ENCODE peak calls at places on chromosomes 4 and X, in eight cellular contexts. One of them, this sample, is unnamed.

GRCh38 chr4:107468812-107469211 is 251.2 kb downstream of the PAPSS1 start:
- DNase-seq in SK-N-SH: no peak
- DNase-seq in spleen: no peak
- DNase-seq in vagina: no peak
- DNase-seq in stomach: no peak
- DNase-seq in K562: no peak
- DNase-seq in upper lobe of left lung: peak; percentile 40
- DNase-seq in HCT116: no peak
- DNase-seq in this sample: no peak

GRCh38 chr4:11799182-11799581 is 370.5 kb upstream of the HS3ST1 start:
- DNase-seq in upper lobe of left lung: no peak
- DNase-seq in stomach: peak; percentile 27
- DNase-seq in vagina: no peak
- DNase-seq in spleen: no peak
- DNase-seq in HCT116: no peak
- DNase-seq in K562: no peak
- DNase-seq in SK-N-SH: no peak
- DNase-seq in this sample: no peak

GRCh38 chr4:73257995-73258667 is 467 bp downstream of the ANKRD17 start:
- DNase-seq in spleen: no peak
- DNase-seq in K562: peak; percentile 58
- DNase-seq in vagina: no peak
- DNase-seq in SK-N-SH: peak; percentile 57
- DNase-seq in upper lobe of left lung: peak; percentile 26
- DNase-seq in HCT116: no peak
- DNase-seq in stomach: no peak
- DNase-seq in this sample: no peak

GRCh38 chr4:109301691-109302365 is 630 bp downstream of the COL25A1 start:
- DNase-seq in upper lobe of left lung: no peak
- DNase-seq in HCT116: no peak
- DNase-seq in spleen: no peak
- DNase-seq in SK-N-SH: peak; percentile 26
- DNase-seq in vagina: no peak
- DNase-seq in K562: no peak
- DNase-seq in stomach: no peak
- DNase-seq in this sample: no peak

GRCh38 chr4:153809307-153809706 is 20.4 kb upstream of the SFRP2 start:
- DNase-seq in SK-N-SH: no peak
- DNase-seq in stomach: no peak
- DNase-seq in vagina: no peak
- DNase-seq in spleen: no peak
- DNase-seq in HCT116: no peak
- DNase-seq in K562: no peak
- DNase-seq in upper lobe of left lung: no peak
- DNase-seq in this sample: no peak

GRCh38 chrX:152861116-152861515 is 30.3 kb downstream of the NSDHL start:
- DNase-seq in HCT116: no peak
- DNase-seq in SK-N-SH: no peak
- DNase-seq in stomach: no peak
- DNase-seq in vagina: no peak
- DNase-seq in upper lobe of left lung: no peak
- DNase-seq in K562: no peak
- DNase-seq in spleen: no peak
- DNase-seq in this sample: no peak

GRCh38 chrX:19334945-19335626 is 8.6 kb upstream of the PDHA1 start:
- DNase-seq in vagina: peak; percentile 61
- DNase-seq in stomach: no peak
- DNase-seq in HCT116: peak; percentile 40
- DNase-seq in upper lobe of left lung: no peak
- DNase-seq in spleen: no peak
- DNase-seq in K562: peak; percentile 52
- DNase-seq in SK-N-SH: no peak
- DNase-seq in this sample: peak; percentile 24

GRCh38 chr4:108043536-108043935 is 53.8 kb downstream of the HADH start:
- DNase-seq in SK-N-SH: peak; percentile 32
- DNase-seq in K562: no peak
- DNase-seq in stomach: no peak
- DNase-seq in vagina: no peak
- DNase-seq in spleen: no peak
- DNase-seq in upper lobe of left lung: no peak
- DNase-seq in HCT116: no peak
- DNase-seq in this sample: no peak

GRCh38 chrX:79524642-79525041 is 157.5 kb upstream of the ITM2A start:
- DNase-seq in upper lobe of left lung: no peak
- DNase-seq in HCT116: no peak
- DNase-seq in vagina: no peak
- DNase-seq in SK-N-SH: no peak
- DNase-seq in spleen: no peak
- DNase-seq in K562: no peak
- DNase-seq in stomach: no peak
- DNase-seq in this sample: no peak

GRCh38 chr4:105440890-105441289 is 33.0 kb downstream of the PPA2 start:
- DNase-seq in SK-N-SH: no peak
- DNase-seq in HCT116: no peak
- DNase-seq in spleen: no peak
- DNase-seq in K562: no peak
- DNase-seq in vagina: no peak
- DNase-seq in upper lobe of left lung: no peak
- DNase-seq in stomach: no peak
- DNase-seq in this sample: no peak

GRCh38 chrX:153494541-153495361 is at the start of gene BGN:
- DNase-seq in HCT116: no peak
- DNase-seq in vagina: no peak
- DNase-seq in stomach: no peak
- DNase-seq in upper lobe of left lung: no peak
- DNase-seq in K562: peak; percentile 48
- DNase-seq in spleen: no peak
- DNase-seq in SK-N-SH: peak; percentile 68
- DNase-seq in this sample: no peak

GRCh38 chrX:63506320-63506719 is 155.2 kb upstream of the SPIN4 start:
- DNase-seq in stomach: no peak
- DNase-seq in K562: no peak
- DNase-seq in vagina: no peak
- DNase-seq in upper lobe of left lung: no peak
- DNase-seq in HCT116: peak; percentile 15
- DNase-seq in spleen: no peak
- DNase-seq in SK-N-SH: peak; percentile 7
- DNase-seq in this sample: peak; percentile 3

GRCh38 chr4:84050014-84050413 is 449.1 kb downstream of the NKX6-1 start:
- DNase-seq in K562: no peak
- DNase-seq in spleen: no peak
- DNase-seq in HCT116: no peak
- DNase-seq in stomach: no peak
- DNase-seq in upper lobe of left lung: no peak
- DNase-seq in vagina: no peak
- DNase-seq in SK-N-SH: no peak
- DNase-seq in this sample: no peak

GRCh38 chrX:68061206-68061535 is 372.1 kb downstream of the OPHN1 start:
- DNase-seq in HCT116: no peak
- DNase-seq in vagina: no peak
- DNase-seq in upper lobe of left lung: no peak
- DNase-seq in stomach: no peak
- DNase-seq in SK-N-SH: no peak
- DNase-seq in spleen: no peak
- DNase-seq in K562: no peak
- DNase-seq in this sample: no peak

GRCh38 chr4:104500452-104500851 is 5.8 kb upstream of the CXXC4 start:
- DNase-seq in HCT116: no peak
- DNase-seq in K562: no peak
- DNase-seq in vagina: no peak
- DNase-seq in stomach: no peak
- DNase-seq in SK-N-SH: no peak
- DNase-seq in upper lobe of left lung: peak; percentile 63
- DNase-seq in spleen: no peak
- DNase-seq in this sample: no peak

GRCh38 chr4:118746251-118746919 is 61.2 kb downstream of the METTL14 start:
- DNase-seq in upper lobe of left lung: peak; percentile 41
- DNase-seq in stomach: no peak
- DNase-seq in K562: no peak
- DNase-seq in vagina: no peak
- DNase-seq in SK-N-SH: no peak
- DNase-seq in spleen: no peak
- DNase-seq in HCT116: no peak
- DNase-seq in this sample: no peak
- H3K36me3 ChIP-seq in upper lobe of left lung: peaks cover 3% of the 10 kb centered on the region
- H3K36me3 ChIP-seq in stomach: peaks cover 62% of the 10 kb centered on the region
- H3K36me3 ChIP-seq in K562: peaks cover 12% of the 10 kb centered on the region
- H3K36me3 ChIP-seq in vagina: no peaks in the 10 kb centered on the region
- H3K36me3 ChIP-seq in SK-N-SH: peaks cover 62% of the 10 kb centered on the region
- H3K36me3 ChIP-seq in spleen: peaks cover 82% of the 10 kb centered on the region
- H3K36me3 ChIP-seq in HCT116: peaks cover 3% of the 10 kb centered on the region
- H3K36me3 ChIP-seq in this sample: peaks cover 4% of the 10 kb centered on the region

GRCh38 chr4:146646601-146647000 is 7.9 kb downstream of the POU4F2 start:
- DNase-seq in HCT116: no peak
- DNase-seq in vagina: no peak
- DNase-seq in spleen: no peak
- DNase-seq in stomach: no peak
- DNase-seq in SK-N-SH: peak; percentile 42
- DNase-seq in K562: no peak
- DNase-seq in upper lobe of left lung: no peak
- DNase-seq in this sample: no peak
- H3K4me3 ChIP-seq in HCT116: no peak overlapping the region
- H3K4me3 ChIP-seq in vagina: no peak overlapping the region
- H3K4me3 ChIP-seq in spleen: no peak overlapping the region
- H3K4me3 ChIP-seq in stomach: no peak overlapping the region
- H3K4me3 ChIP-seq in SK-N-SH: no peak overlapping the region
- H3K4me3 ChIP-seq in K562: no peak overlapping the region
- H3K4me3 ChIP-seq in upper lobe of left lung: no peak overlapping the region
- H3K4me3 ChIP-seq in this sample: no peak overlapping the region

GRCh38 chrX:14963447-14964236 is 90.4 kb downstream of the MOSPD2 start:
- DNase-seq in vagina: no peak
- DNase-seq in spleen: no peak
- DNase-seq in SK-N-SH: no peak
- DNase-seq in upper lobe of left lung: no peak
- DNase-seq in K562: no peak
- DNase-seq in HCT116: peak; percentile 49
- DNase-seq in stomach: no peak
- DNase-seq in this sample: peak; percentile 8

DNA sequence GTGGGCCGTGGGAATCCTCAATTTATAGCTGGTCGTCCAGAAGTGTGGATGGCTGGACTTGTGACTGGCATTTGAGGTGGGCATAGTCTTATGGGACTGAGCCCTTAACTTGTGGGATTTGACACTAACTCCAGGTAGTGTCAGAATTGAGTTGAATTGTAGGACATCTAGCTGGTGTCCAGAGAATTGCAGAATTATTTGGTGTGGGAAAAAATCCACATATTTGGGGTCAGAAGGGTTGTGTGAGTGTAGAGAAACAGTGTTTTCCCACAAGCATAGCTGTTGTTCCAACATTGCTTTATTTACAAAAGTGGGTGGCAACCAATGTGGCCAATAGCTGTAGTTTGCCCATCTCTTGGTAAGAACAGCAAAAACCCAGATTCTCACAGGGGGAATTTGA is 91.3 kb downstream of the MOSPD2 start:
- DNase-seq in HCT116: peak; percentile 3
- DNase-seq in vagina: no peak
- DNase-seq in SK-N-SH: no peak
- DNase-seq in upper lobe of left lung: no peak
- DNase-seq in spleen: no peak
- DNase-seq in stomach: no peak
- DNase-seq in K562: no peak
- DNase-seq in this sample: no peak
- TF ChIP-seq POLR2AphosphoS5 in HCT116: no peak
- TF ChIP-seq POLR2AphosphoS5 in vagina: no peak
- TF ChIP-seq POLR2AphosphoS5 in SK-N-SH: no peak
- TF ChIP-seq POLR2AphosphoS5 in upper lobe of left lung: no peak
- TF ChIP-seq POLR2AphosphoS5 in spleen: no peak
- TF ChIP-seq POLR2AphosphoS5 in stomach: no peak
- TF ChIP-seq POLR2AphosphoS5 in K562: no peak
- TF ChIP-seq POLR2AphosphoS5 in this sample: no peak

GRCh38 chrX:111736571-111736970 is 55.6 kb downstream of the ALG13 start:
- DNase-seq in HCT116: no peak
- DNase-seq in stomach: no peak
- DNase-seq in K562: no peak
- DNase-seq in vagina: no peak
- DNase-seq in SK-N-SH: no peak
- DNase-seq in spleen: no peak
- DNase-seq in upper lobe of left lung: no peak
- DNase-seq in this sample: no peak

GRCh38 chrX:111743316-111743715 is 62.3 kb downstream of the ALG13 start:
- DNase-seq in upper lobe of left lung: no peak
- DNase-seq in K562: no peak
- DNase-seq in vagina: no peak
- DNase-seq in HCT116: no peak
- DNase-seq in spleen: no peak
- DNase-seq in SK-N-SH: no peak
- DNase-seq in stomach: no peak
- DNase-seq in this sample: no peak

GRCh38 chrX:111742018-111742417 is 61.0 kb downstream of the ALG13 start:
- DNase-seq in upper lobe of left lung: no peak
- DNase-seq in vagina: no peak
- DNase-seq in HCT116: no peak
- DNase-seq in K562: no peak
- DNase-seq in stomach: no peak
- DNase-seq in SK-N-SH: no peak
- DNase-seq in spleen: no peak
- DNase-seq in this sample: no peak
- H3K36me3 ChIP-seq in upper lobe of left lung: no peaks in the 10 kb centered on the region
- H3K36me3 ChIP-seq in vagina: no peaks in the 10 kb centered on the region
- H3K36me3 ChIP-seq in HCT116: peaks cover 7% of the 10 kb centered on the region
- H3K36me3 ChIP-seq in K562: peaks cover 50% of the 10 kb centered on the region
- H3K36me3 ChIP-seq in stomach: peaks cover 43% of the 10 kb centered on the region
- H3K36me3 ChIP-seq in SK-N-SH: peaks cover 76% of the 10 kb centered on the region
- H3K36me3 ChIP-seq in spleen: peaks cover 94% of the 10 kb centered on the region
- H3K36me3 ChIP-seq in this sample: peaks cover 10% of the 10 kb centered on the region

DNA sequence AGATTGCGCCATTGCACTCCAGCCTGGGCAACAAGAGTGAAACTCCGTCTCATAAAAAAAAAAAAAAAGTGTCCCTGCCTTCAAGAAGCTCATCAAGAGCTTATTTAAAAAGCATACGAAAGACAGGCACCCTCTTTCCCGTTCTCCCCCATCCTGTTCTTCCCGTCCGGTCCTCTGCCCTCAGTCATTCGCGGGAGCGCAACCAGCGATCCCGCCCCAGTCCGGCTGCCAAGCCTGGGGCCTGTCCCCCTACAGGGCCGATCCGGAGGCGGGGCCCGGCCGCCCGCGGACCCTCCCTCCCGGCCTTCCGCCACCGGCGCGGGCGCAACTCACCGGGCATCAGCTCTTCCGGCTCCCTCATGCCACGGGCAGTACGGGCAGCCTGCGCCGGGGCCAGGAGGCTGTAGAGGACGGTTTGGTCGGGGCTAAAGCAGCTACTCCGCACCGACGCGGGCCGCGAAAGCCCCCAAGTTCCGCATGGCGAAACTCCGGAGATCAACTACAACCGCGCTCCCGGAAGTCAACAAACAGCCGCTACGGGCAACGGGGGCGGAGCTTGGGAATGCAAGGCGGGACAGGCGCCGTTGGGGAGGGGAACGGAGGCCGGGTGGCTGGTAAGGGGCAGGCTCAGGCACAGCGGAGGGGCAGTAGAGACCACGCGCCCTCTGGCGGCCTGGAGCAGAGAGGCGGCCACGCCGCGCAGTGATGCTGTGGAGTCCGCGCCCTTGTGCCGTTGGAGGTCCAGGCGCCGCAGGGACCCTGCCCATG is at the start of gene RPGR:
- DNase-seq in spleen: peak; percentile 97
- DNase-seq in HCT116: peak; percentile 79
- DNase-seq in stomach: peak; percentile 93
- DNase-seq in SK-N-SH: peak; percentile 91
- DNase-seq in upper lobe of left lung: peak; percentile 95
- DNase-seq in vagina: no peak
- DNase-seq in K562: peak; percentile 91
- DNase-seq in this sample: peak; percentile 39
- H3K4me3 ChIP-seq in spleen: peak within 1 kb of the TSS; percentile 65
- H3K4me3 ChIP-seq in HCT116: peak within 1 kb of the TSS; percentile 67
- H3K4me3 ChIP-seq in stomach: peak within 1 kb of the TSS; percentile 60
- H3K4me3 ChIP-seq in SK-N-SH: peak within 1 kb of the TSS; percentile 69
- H3K4me3 ChIP-seq in upper lobe of left lung: peak within 1 kb of the TSS; percentile 74
- H3K4me3 ChIP-seq in vagina: peak within 1 kb of the TSS; percentile 50
- H3K4me3 ChIP-seq in K562: peak within 1 kb of the TSS; percentile 93
- H3K4me3 ChIP-seq in this sample: peak within 1 kb of the TSS; percentile 83

GRCh38 chr4:119031218-119031617 is 104.4 kb upstream of the MYOZ2 start:
- DNase-seq in upper lobe of left lung: no peak
- DNase-seq in SK-N-SH: no peak
- DNase-seq in K562: no peak
- DNase-seq in spleen: no peak
- DNase-seq in vagina: no peak
- DNase-seq in stomach: no peak
- DNase-seq in HCT116: no peak
- DNase-seq in this sample: no peak
- TF ChIP-seq POLR2AphosphoS5 in upper lobe of left lung: no peak
- TF ChIP-seq POLR2AphosphoS5 in SK-N-SH: no peak
- TF ChIP-seq POLR2AphosphoS5 in K562: no peak
- TF ChIP-seq POLR2AphosphoS5 in spleen: no peak
- TF ChIP-seq POLR2AphosphoS5 in vagina: no peak
- TF ChIP-seq POLR2AphosphoS5 in stomach: peak; percentile 9
- TF ChIP-seq POLR2AphosphoS5 in HCT116: no peak
- TF ChIP-seq POLR2AphosphoS5 in this sample: no peak

This sample was measured in SK-N-MC.